ENCODE peak calls at places on chromosomes 5 and 9, in four cellular contexts. J, P, A and S are unnamed samples.

GRCh38 chr9:35306281-35306680 is 144.5 kb downstream of the UNC13B start:
- DNase-seq in J (no peak), P (no peak), A (no peak), S (no peak)

GRCh38 chr9:86485359-86485758 is 131.1 kb upstream of the TUT7 start:
- DNase-seq in J (no peak), P (no peak), A (peak; percentile 24), S (no peak)

GRCh38 chr9:133715866-133716563 is 22.1 kb downstream of the SARDH start:
- DNase-seq in J (no peak), P (no peak), A (no peak), S (no peak)

GRCh38 chr9:131179561-131180219 is 54.3 kb downstream of the NUP214 start:
- DNase-seq in J (peak; percentile 93), P (no peak), A (peak; percentile 57), S (no peak)

GRCh38 chr9:93900971-93901861 is 53.9 kb downstream of the BARX1 start:
- DNase-seq in J (no peak), P (no peak), A (no peak), S (peak; percentile 80)

GRCh38 chr5:102036927-102037326 is 259.2 kb downstream of the SLCO4C1 start:
- DNase-seq in J (no peak), P (no peak), A (no peak), S (no peak)

GRCh38 chr9:37433754-37434435 is 11.4 kb downstream of the GRHPR start:
- DNase-seq in J (no peak), P (no peak), A (no peak), S (no peak)

GRCh38 chr5:126846756-126847155 is 69.8 kb downstream of the LMNB1 start:
- DNase-seq in J (peak; percentile 20), P (no peak), A (no peak), S (no peak)

GRCh38 chr9:16191691-16192402 is 639.0 kb downstream of the CCDC171 start:
- DNase-seq in J (peak; percentile 96), P (peak; percentile 79), A (peak; percentile 61), S (peak; percentile 95)

GRCh38 chr9:109751253-109751652 is 28.7 kb upstream of the PALM2AKAP2 start:
- DNase-seq in J (no peak), P (no peak), A (no peak), S (no peak)

GRCh38 chr9:127360829-127361228 is 36.1 kb upstream of the SLC2A8 start:
- DNase-seq in J (peak; percentile 43), P (no peak), A (no peak), S (no peak)

GRCh38 chr9:127358770-127359169 is 38.2 kb upstream of the SLC2A8 start:
- DNase-seq in J (no peak), P (no peak), A (no peak), S (no peak)

GRCh38 chr9:127361561-127361960 is 35.4 kb upstream of the SLC2A8 start:
- DNase-seq in J (no peak), P (no peak), A (no peak), S (no peak)

GRCh38 chr9:127358023-127358535 is 38.9 kb upstream of the SLC2A8 start:
- DNase-seq in J (no peak), P (no peak), A (no peak), S (no peak)

DNA sequence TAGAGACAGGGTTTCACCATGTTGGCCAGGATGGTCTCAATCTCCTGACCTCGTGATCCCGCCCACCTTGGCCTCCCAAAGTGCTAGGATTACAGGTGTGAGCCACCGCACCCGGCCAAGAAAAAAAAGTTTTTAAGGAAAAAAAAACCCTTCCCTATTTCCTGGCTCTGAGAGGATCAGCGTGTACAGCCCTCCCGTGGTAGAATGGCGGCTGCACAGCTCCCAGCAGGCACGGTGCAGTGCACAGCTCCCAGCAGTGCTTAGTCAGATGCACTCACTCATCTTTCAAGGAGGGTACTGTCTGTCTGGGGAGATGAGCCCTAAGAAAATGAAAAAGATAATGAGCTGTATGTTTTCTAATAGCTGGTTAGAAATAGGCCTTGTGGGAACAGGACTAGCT is 36.8 kb upstream of the SLC2A8 start:
- DNase-seq in J (no peak), P (no peak), A (no peak), S (no peak)
- TF ChIP-seq CTCF in J (peak; percentile 15), P (peak; percentile 17), A (no peak), S (no peak)

GRCh38 chr5:71455427-71456361 is at the start of gene BDP1:
- DNase-seq in J (peak; percentile 93), P (peak; percentile 97), A (peak; percentile 94), S (peak; percentile 97)
- TF ChIP-seq CTCF in J (peak; percentile 36), P (peak; percentile 34), A (peak; percentile 17), S (peak; percentile 41)

GRCh38 chr9:976805-977360 is 428 bp downstream of the DMRT3 start:
- DNase-seq in J (no peak), P (no peak), A (no peak), S (no peak)
- TF ChIP-seq CTCF in J (no peak), P (no peak), A (no peak), S (no peak)

DNA sequence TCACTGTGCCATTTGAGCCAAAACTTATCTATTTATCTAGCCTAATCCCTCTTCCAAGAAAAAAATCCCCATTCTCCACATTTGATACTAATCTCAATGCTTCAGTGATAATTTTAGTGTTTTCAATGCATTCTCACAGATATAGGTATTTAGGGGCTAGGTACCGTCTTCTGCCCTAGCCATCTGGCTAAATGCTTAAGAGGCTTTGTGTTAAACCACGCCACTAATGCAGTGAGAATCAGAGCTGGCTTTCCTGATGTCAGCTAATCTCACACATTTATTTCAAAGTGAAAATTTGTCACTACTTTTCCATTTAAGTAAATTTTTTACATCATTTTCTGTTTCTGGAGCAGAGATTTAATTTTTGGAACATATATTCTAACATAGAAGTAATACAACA is 479.7 kb downstream of the MAN2A1 start:
- DNase-seq in J (no peak), P (no peak), A (no peak), S (no peak)
- TF ChIP-seq CTCF in J (no peak), P (no peak), A (no peak), S (no peak)

GRCh38 chr9:2610985-2611384 is 10.6 kb upstream of the VLDLR start:
- DNase-seq in J (peak; percentile 29), P (no peak), A (no peak), S (no peak)

GRCh38 chr9:2618289-2618688 is 3.3 kb upstream of the VLDLR start:
- DNase-seq in J (no peak), P (no peak), A (no peak), S (no peak)

GRCh38 chr9:2613730-2614271 is 7.8 kb upstream of the VLDLR start:
- DNase-seq in J (no peak), P (no peak), A (no peak), S (no peak)

GRCh38 chr9:2616726-2617377 is 4.7 kb upstream of the VLDLR start:
- DNase-seq in J (no peak), P (no peak), A (peak; percentile 23), S (no peak)

GRCh38 chr9:2615532-2615931 is 6.1 kb upstream of the VLDLR start:
- DNase-seq in J (no peak), P (no peak), A (no peak), S (no peak)
- TF ChIP-seq CTCF in J (no peak), P (no peak), A (no peak), S (no peak)

DNA sequence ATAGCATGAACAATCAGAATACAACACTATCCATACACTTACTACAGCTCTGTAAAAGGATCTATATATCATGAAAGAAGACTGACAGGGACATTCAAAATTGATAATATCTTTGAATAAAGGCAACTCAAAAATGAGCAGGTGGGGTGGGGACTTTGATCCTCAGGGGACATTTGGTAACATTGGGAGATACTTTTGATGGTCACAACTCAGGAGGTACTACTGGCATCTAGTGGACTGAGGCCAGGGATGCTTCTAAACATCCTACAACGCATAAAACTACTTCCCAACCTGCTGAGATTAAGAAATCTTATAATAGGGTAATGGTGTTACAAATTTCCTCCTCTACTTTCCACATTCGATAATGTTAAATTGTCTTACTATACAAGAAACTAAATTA is 243.9 kb downstream of the ARL15 start:
- DNase-seq in J (no peak), P (no peak), A (no peak), S (no peak)
- TF ChIP-seq CTCF in J (no peak), P (no peak), A (no peak), S (peak; percentile 33)

DNA sequence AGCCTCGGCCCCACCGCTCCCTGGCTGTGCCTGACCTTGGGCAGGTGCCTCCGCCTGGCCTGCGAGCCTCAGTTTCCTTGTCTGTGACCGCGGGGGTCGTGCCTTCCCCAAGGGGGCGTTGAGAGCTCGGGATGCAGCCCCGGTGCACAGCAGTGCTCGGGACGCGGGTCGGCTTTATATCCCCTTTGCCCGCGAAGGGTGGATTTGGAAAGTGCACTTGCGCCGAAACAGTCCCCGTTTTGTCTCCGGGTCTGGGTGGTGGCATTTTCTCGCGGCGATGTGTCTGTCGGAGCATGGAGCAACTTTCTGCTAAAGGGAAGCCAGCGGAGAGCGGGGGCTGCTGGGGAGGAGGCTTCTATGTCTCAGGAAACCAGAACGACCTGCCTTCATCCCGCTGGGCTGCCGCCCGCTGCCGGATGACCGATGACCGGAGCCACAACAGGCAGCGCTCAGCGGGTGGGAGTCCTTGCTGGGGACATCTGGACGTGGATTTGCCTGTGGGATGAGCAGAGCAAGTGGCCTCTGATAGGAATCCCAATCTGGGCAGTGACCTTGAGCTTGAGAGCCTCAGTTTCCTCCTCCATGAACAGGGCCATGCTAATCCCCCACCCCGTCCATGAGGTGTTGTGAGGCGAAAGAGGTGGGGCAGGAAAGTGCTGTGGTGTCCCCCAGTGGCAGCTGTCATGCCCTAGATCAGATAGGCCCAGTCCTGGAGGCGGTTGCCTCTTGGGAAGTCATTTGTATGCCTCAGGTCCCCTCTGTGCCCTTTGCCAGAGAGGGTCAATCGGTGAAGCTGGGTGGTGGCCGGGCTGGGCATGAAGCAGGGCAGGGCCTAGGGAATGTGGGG is 651 bp downstream of the HRH2 start:
- DNase-seq in J (no peak), P (peak; percentile 67), A (no peak), S (no peak)
- TF ChIP-seq CTCF in J (no peak), P (no peak), A (no peak), S (no peak)

DNA sequence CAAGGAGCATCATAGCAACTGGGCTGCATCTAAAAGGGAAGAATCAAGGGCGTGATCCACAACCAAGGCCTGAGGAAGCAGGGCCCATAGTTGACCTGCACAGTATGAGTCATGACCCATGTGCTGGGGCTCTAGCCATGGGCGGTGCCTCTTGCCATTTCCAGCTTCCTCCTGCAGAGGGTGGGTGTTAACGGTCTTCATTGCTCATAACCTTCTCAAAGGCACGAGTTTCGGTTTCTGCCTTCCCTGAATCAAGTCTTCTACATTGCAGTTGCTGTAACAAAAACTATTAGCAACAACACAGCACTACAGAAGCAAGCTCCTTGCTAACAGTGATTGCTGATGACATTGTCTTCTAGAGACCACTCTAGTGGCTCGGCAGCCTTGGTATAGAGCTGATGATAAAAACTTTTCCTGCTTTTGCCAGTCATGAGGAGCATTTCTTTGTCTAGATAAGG is 66.9 kb downstream of the CTSL start:
- DNase-seq in J (peak; percentile 96), P (peak; percentile 83), A (peak; percentile 51), S (peak; percentile 79)
- TF ChIP-seq CTCF in J (peak; percentile 59), P (no peak), A (no peak), S (no peak)

DNA sequence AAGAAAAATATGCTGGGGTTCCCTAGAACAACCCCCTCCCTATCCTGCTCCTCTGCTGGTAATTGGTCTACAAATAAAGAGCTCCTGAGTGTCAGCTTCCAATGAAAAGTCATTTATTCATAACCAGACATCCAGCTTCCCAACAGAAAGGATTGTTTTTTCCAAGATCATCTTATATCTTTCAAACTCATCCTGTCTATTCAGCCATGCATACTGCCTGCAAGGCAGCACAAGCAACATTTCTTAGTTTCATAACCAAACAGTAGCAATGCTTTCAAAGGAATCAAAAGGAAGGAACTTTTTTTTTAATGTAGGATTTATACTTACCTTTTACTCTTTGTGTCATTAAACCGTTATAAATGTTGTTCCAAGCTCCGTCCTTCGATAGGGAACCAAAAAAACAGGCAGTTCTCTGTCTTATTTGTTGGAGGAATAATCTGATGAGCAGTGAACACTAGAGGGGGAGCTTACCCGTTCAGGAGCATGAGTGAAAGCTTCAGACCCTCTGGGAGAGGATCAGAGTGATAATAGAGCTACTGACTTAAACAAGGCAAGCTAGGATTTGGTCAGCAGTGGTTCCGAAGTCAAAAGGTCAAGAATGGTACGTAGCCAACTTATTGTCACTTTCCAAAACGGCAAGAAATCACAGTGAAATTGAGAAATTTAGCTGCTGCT is 893.1 kb downstream of the NR2F1-AS1 start:
- DNase-seq in J (peak; percentile 53), P (no peak), A (no peak), S (no peak)
- TF ChIP-seq CTCF in J (peak; percentile 43), P (no peak), A (no peak), S (peak; percentile 74)